ENCODE peak calls at places on chromosomes 2 and 18, in eight cellular contexts. J is K562, G is adrenal gland, N is hepatocyte, M is DND-41, X is bronchial epithelial cell, H is uterus, R is PC-9. E is an unnamed sample. For H3K36me3, the result is how much of the 10 kb centered on the place peaks cover.

GRCh38 chr2:48210189-48210588 is 303.9 kb upstream of the FBXO11 start:
- DNase-seq in J (no peak), G (no peak), N (no peak), M (no peak), X (no peak), H (no peak), R (no peak), E (no peak)

GRCh38 chr18:50218432-50219197 is 23.7 kb upstream of the MYO5B start:
- DNase-seq in J (peak), G (peak), N (peak), M (peak), X (peak), H (no peak), R (no peak), E (no peak)

GRCh38 chr2:43129676-43130547 is 96.5 kb downstream of the ZFP36L2 start:
- DNase-seq in J (no peak), G (peak), N (no peak), M (peak), X (no peak), H (no peak), R (no peak), E (no peak)

GRCh38 chr2:99707592-99707991 is 217.8 kb upstream of the REV1 start:
- DNase-seq in J (no peak), G (no peak), N (no peak), M (no peak), X (no peak), H (no peak), R (no peak), E (no peak)

GRCh38 chr2:100577777-100578176 is 15.0 kb downstream of the PDCL3 start:
- DNase-seq in J (no peak), G (no peak), N (no peak), M (no peak), X (peak), H (no peak), R (no peak), E (no peak)

GRCh38 chr2:86035883-86036789 is 69.5 kb downstream of the POLR1A start:
- DNase-seq in J (no peak), G (peak), N (peak), M (peak), X (peak), H (peak), R (no peak), E (no peak)

GRCh38 chr2:158997037-158997785 is 28.8 kb downstream of the TANC1 start:
- DNase-seq in J (no peak), G (no peak), N (no peak), M (no peak), X (no peak), H (no peak), R (no peak), E (no peak)

GRCh38 chr2:88600038-88600465 is 27.2 kb downstream of the EIF2AK3 start:
- DNase-seq in J (peak), G (peak), N (peak), M (no peak), X (peak), H (peak), R (peak), E (peak)

GRCh38 chr18:551404-552061 is 28.6 kb upstream of the CETN1 start:
- DNase-seq in J (no peak), G (no peak), N (no peak), M (no peak), X (no peak), H (no peak), R (no peak), E (no peak)

GRCh38 chr18:32289480-32290075 is 99.7 kb downstream of the MEP1B start:
- DNase-seq in J (peak), G (peak), N (peak), M (peak), X (peak), H (peak), R (peak), E (no peak)

GRCh38 chr18:34707670-34708069 is 2.4 kb upstream of the DTNA start:
- DNase-seq in J (no peak), G (peak), N (peak), M (no peak), X (peak), H (peak), R (peak), E (peak)

GRCh38 chr18:5738561-5738960 is 156.8 kb downstream of the TMEM200C start:
- DNase-seq in J (peak), G (no peak), N (peak), M (no peak), X (no peak), H (no peak), R (no peak), E (no peak)

GRCh38 chr2:152320814-152321213 is 14.2 kb upstream of the FMNL2 start:
- DNase-seq in J (no peak), G (no peak), N (no peak), M (no peak), X (no peak), H (no peak), R (no peak), E (no peak)

GRCh38 chr2:166637051-166637450 is 143.0 kb upstream of the SCN7A start:
- DNase-seq in J (no peak), G (no peak), N (no peak), M (no peak), X (no peak), H (no peak), R (no peak), E (no peak)

GRCh38 chr2:101771226-101771906 is 73.9 kb downstream of the MAP4K4 start:
- DNase-seq in J (no peak), G (no peak), N (no peak), M (no peak), X (no peak), H (no peak), R (no peak), E (no peak)

GRCh38 chr2:240931319-240931949 is 25.3 kb downstream of the CROCC2 start:
- DNase-seq in J (no peak), G (peak), N (no peak), M (no peak), X (no peak), H (no peak), R (no peak), E (no peak)

GRCh38 chr2:235495373-235496238 is 1.8 kb downstream of the AGAP1 start:
- DNase-seq in J (no peak), G (no peak), N (no peak), M (no peak), X (no peak), H (no peak), R (peak), E (no peak)

GRCh38 chr2:216015722-216016464 is 2.5 kb upstream of the MREG start:
- DNase-seq in J (peak), G (no peak), N (no peak), M (peak), X (no peak), H (no peak), R (no peak), E (no peak)

GRCh38 chr2:172439509-172439860 is 12.1 kb downstream of the ITGA6 start:
- DNase-seq in J (no peak), G (no peak), N (no peak), M (no peak), X (no peak), H (no peak), R (no peak), E (no peak)

GRCh38 chr2:172438741-172439508 is 11.5 kb downstream of the ITGA6 start:
- DNase-seq in J (no peak), G (no peak), N (no peak), M (no peak), X (peak), H (no peak), R (peak), E (no peak)

GRCh38 chr2:172438064-172438421 is 10.7 kb downstream of the ITGA6 start:
- DNase-seq in J (no peak), G (no peak), N (no peak), M (no peak), X (peak), H (no peak), R (no peak), E (no peak)

GRCh38 chr2:172440795-172441194 is 13.4 kb downstream of the ITGA6 start:
- DNase-seq in J (no peak), G (no peak), N (peak), M (no peak), X (peak), H (no peak), R (no peak), E (peak)

GRCh38 chr2:172439911-172440310 is 12.5 kb downstream of the ITGA6 start:
- DNase-seq in J (no peak), G (no peak), N (no peak), M (no peak), X (no peak), H (no peak), R (no peak), E (no peak)
- TF ChIP-seq CTCF in J (no peak), G (no peak), N (no peak), M (no peak), X (no peak), H (no peak), R (no peak), E (no peak)

GRCh38 chr2:157328133-157328532 is 2.5 kb upstream of the ERMN start:
- DNase-seq in J (no peak), G (no peak), N (no peak), M (no peak), X (no peak), H (no peak), R (no peak), E (no peak)

GRCh38 chr2:157326683-157327082 is 1.1 kb upstream of the ERMN start:
- DNase-seq in J (peak), G (no peak), N (no peak), M (no peak), X (no peak), H (no peak), R (no peak), E (no peak)

GRCh38 chr2:157327200-157327599 is 1.6 kb upstream of the ERMN start:
- DNase-seq in J (no peak), G (no peak), N (no peak), M (no peak), X (no peak), H (no peak), R (no peak), E (no peak)

GRCh38 chr2:157329524-157329923 is 3.9 kb upstream of the ERMN start:
- DNase-seq in J (no peak), G (no peak), N (no peak), M (no peak), X (peak), H (no peak), R (no peak), E (no peak)

GRCh38 chr2:157327621-157328102 is 2.0 kb upstream of the ERMN start:
- DNase-seq in J (peak), G (peak), N (peak), M (peak), X (peak), H (peak), R (peak), E (peak)
- H3K4me3 ChIP-seq in J (no peak), G (no peak), N (no peak), M (no peak), X (no peak), H (no peak), R (no peak), E (no peak)

GRCh38 chr2:103292570-103293265 is 530.9 kb downstream of the TMEM182 start:
- DNase-seq in J (peak), G (no peak), N (no peak), M (no peak), X (no peak), H (no peak), R (no peak), E (no peak)

GRCh38 chr2:103284750-103285149 is 522.9 kb downstream of the TMEM182 start:
- DNase-seq in J (no peak), G (no peak), N (no peak), M (no peak), X (no peak), H (no peak), R (no peak), E (no peak)

GRCh38 chr2:103285354-103285753 is 523.5 kb downstream of the TMEM182 start:
- DNase-seq in J (no peak), G (no peak), N (no peak), M (no peak), X (no peak), H (no peak), R (no peak), E (no peak)

GRCh38 chr2:103293266-103293583 is 531.4 kb downstream of the TMEM182 start:
- DNase-seq in J (no peak), G (no peak), N (no peak), M (no peak), X (no peak), H (no peak), R (no peak), E (no peak)

DNA sequence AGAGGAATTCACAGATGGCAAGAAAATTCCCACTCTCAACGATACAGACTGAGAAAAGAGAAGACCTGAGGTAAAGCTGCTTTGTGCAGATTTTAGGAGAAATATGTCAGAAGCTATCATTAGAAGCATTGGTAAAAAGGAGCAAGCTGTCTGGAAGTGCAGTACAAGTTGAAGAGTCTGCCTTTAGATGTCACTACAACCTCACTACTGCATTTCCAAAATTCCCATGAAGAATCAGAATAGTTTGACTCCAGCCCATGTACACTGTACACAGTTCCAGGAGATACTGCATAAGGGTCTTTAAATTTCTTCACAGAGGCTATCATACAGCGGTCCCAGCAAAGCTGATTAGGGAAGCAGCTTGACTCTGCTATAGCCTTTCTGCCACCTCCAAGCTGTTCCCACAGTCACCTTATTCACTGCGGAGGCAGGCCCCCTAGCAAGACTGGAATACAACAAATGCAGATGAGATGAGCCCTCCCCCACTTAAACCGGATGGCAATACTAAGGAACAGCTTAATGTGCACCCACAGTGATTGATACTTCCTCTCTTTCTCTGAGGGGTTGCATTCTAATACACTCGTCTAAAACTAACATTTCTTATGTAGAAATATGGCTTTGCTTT is 527.4 kb downstream of the TMEM182 start:
- DNase-seq in J (peak), G (no peak), N (no peak), M (no peak), X (no peak), H (no peak), R (no peak), E (no peak)
- H3K36me3 ChIP-seq in J (under half), G (under half), N (under half), M (under half), X (under half), H (under half), R (under half), E (under half)

GRCh38 chr2:49255325-49256023 is 101.2 kb upstream of the FSHR start:
- DNase-seq in J (no peak), G (no peak), N (peak), M (no peak), X (no peak), H (no peak), R (no peak), E (no peak)
- TF ChIP-seq CTCF in J (no peak), G (no peak), N (peak), M (no peak), X (no peak), H (no peak), R (peak), E (no peak)

GRCh38 chr2:6639870-6640639 is 225.7 kb downstream of the CMPK2 start:
- DNase-seq in J (no peak), G (no peak), N (no peak), M (no peak), X (no peak), H (no peak), R (no peak), E (no peak)
- H3K4me3 ChIP-seq in J (no peak), G (no peak), N (no peak), M (no peak), X (no peak), H (no peak), R (no peak), E (no peak)

GRCh38 chr2:27376866-27377617 is 3.5 kb downstream of the ZNF513 start:
- DNase-seq in J (no peak), G (no peak), N (no peak), M (no peak), X (no peak), H (no peak), R (no peak), E (no peak)
- H3K36me3 ChIP-seq in J (half or more), G (under half), N (under half), M (half or more), X (under half), H (under half), R (under half), E (under half)

GRCh38 chr2:9896216-9896615 is 52.9 kb downstream of the TAF1B start:
- DNase-seq in J (no peak), G (no peak), N (no peak), M (no peak), X (no peak), H (no peak), R (no peak), E (no peak)
- TF ChIP-seq CTCF in J (no peak), G (no peak), N (no peak), M (no peak), X (no peak), H (no peak), R (no peak), E (no peak)

GRCh38 chr18:59851784-59852399 is 47.9 kb upstream of the PMAIP1 start:
- DNase-seq in J (no peak), G (no peak), N (no peak), M (no peak), X (no peak), H (peak), R (no peak), E (no peak)
- H3K4me3 ChIP-seq in J (no peak), G (no peak), N (no peak), M (no peak), X (no peak), H (no peak), R (no peak), E (no peak)

GRCh38 chr2:199443589-199444130 is 14.1 kb downstream of the SATB2 start:
- DNase-seq in J (no peak), G (no peak), N (no peak), M (no peak), X (no peak), H (no peak), R (no peak), E (no peak)
- H3K36me3 ChIP-seq in J (half or more), G (under half), N (under half), M (under half), X (under half), H (under half), R (under half), E (under half)

DNA sequence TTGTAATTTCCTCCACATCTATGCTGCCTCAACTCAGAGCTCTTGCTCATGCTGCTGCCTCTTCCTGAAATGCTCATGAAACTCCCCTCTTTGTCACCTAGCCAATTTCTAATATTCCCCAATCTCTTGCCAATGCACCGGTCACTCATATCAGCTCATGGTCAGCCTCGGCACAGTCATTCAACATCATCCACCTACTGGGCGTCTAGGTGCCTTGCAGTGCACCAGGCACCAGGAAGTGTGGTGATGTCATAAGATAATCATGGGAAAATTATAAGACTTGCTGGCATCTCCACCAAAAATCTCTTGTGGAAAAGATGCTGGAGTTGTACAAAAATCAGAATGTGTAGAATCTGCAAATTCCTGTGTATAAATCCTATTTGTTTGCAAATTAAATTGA is 52.6 kb upstream of the RAB27B start:
- DNase-seq in J (peak), G (no peak), N (no peak), M (no peak), X (peak), H (no peak), R (peak), E (peak)
- TF ChIP-seq CTCF in J (peak), G (no peak), N (peak), M (no peak), X (peak), H (no peak), R (peak), E (peak)

E was measured in kidney epithelial cell.